ENCODE peak calls at places on chromosomes 1 and 21, in ten cellular contexts. L is dermis blood vessel endothelial cell; F is H9; J is stimulated activated CD4-positive, alpha-beta T cell treated with anti-CD3 and anti-CD28 coated beads, Interleukin-4, amount 100 ng/mL, for 24 hours; B is NCI-H1092; E is activated CD4-positive, alpha-beta T cell treated with anti-CD3 and anti-CD28 coated beads, Interleukin-2, amount 10 ng/mL, durations not matched to agents 7 days and 5 days; W is stimulated activated CD8-positive, alpha-beta memory T cell treated with anti-CD3 and anti-CD28 coated beads, Interleukin-2, amount 100 ng/mL, for 1 hour; Y is PC-3; Q is activated T-helper 2 cell treated with anti-CD3 and anti-CD28 coated beads, Interferon-gamma antibody, Interleukin-2, Interleukin-4, amounts not matched to agents 10 μg/mL and 5 μg/mL and 100 μg/mL, durations not matched to agents 14 hours and 24 hours and 36 hours; O is left cardiac atrium. N is an unnamed sample.

GRCh38 chr1:17998889-17999288 is 108.7 kb upstream of the IGSF21 start:
- DNase-seq in L (no peak), F (no peak), J (no peak), B (no peak), E (no peak), W (no peak), Y (peak), Q (no peak), O (no peak), N (no peak)

GRCh38 chr1:199205740-199206139 is 566.9 kb downstream of the PTPRC start:
- DNase-seq in L (peak), F (no peak), J (no peak), B (no peak), E (no peak), W (no peak), Y (peak), Q (no peak), O (no peak), N (no peak)

GRCh38 chr1:154502066-154502741 is at the start of the genes SHE and TDRD10:
- DNase-seq in L (peak), F (peak), J (no peak), B (no peak), E (no peak), W (no peak), Y (no peak), Q (no peak), O (peak), N (no peak)

GRCh38 chr1:119617751-119618691 is 30.0 kb downstream of the ZNF697 start:
- DNase-seq in L (no peak), F (no peak), J (no peak), B (no peak), E (no peak), W (no peak), Y (no peak), Q (no peak), O (no peak), N (no peak)

GRCh38 chr1:230327892-230328284 is 98.2 kb downstream of the PGBD5 start:
- DNase-seq in L (no peak), F (peak), J (peak), B (no peak), E (no peak), W (no peak), Y (peak), Q (no peak), O (no peak), N (no peak)

GRCh38 chr1:35808376-35809155 is 750 bp downstream of the AGO4 start:
- DNase-seq in L (peak), F (peak), J (peak), B (no peak), E (peak), W (no peak), Y (peak), Q (no peak), O (peak), N (no peak)

GRCh38 chr1:6489799-6490180 is 1.7 kb downstream of the PLEKHG5 start:
- DNase-seq in L (peak), F (peak), J (peak), B (peak), E (peak), W (peak), Y (peak), Q (peak), O (peak), N (no peak)

GRCh38 chr1:116537439-116537838 is 33.4 kb downstream of the CD58 start:
- DNase-seq in L (no peak), F (no peak), J (no peak), B (no peak), E (no peak), W (no peak), Y (peak), Q (no peak), O (no peak), N (no peak)

GRCh38 chr21:15004721-15005370 is 60.0 kb downstream of the NRIP1 start:
- DNase-seq in L (no peak), F (no peak), J (no peak), B (no peak), E (no peak), W (no peak), Y (no peak), Q (no peak), O (no peak), N (no peak)

GRCh38 chr1:69172003-69173000 is 395.4 kb upstream of the LRRC7 start:
- DNase-seq in L (no peak), F (no peak), J (no peak), B (no peak), E (no peak), W (no peak), Y (peak), Q (no peak), O (no peak), N (no peak)

GRCh38 chr21:45146801-45147200 is 72.4 kb downstream of the ADARB1 start:
- DNase-seq in L (no peak), F (no peak), J (no peak), B (no peak), E (no peak), W (no peak), Y (no peak), Q (no peak), O (no peak), N (no peak)

GRCh38 chr1:226882187-226882586 is 11.8 kb downstream of the PSEN2 start:
- DNase-seq in L (no peak), F (no peak), J (peak), B (no peak), E (peak), W (no peak), Y (no peak), Q (no peak), O (no peak), N (no peak)

GRCh38 chr1:202009326-202010031 is 908 bp upstream of the ELF3 start:
- DNase-seq in L (peak), F (peak), J (peak), B (peak), E (peak), W (peak), Y (peak), Q (peak), O (peak), N (no peak)

GRCh38 chr21:45450741-45451740 is 46.1 kb downstream of the COL18A1 start:
- DNase-seq in L (no peak), F (no peak), J (no peak), B (no peak), E (no peak), W (no peak), Y (no peak), Q (no peak), O (peak), N (no peak)

GRCh38 chr1:163528710-163529348 is 207.1 kb downstream of the NUF2 start:
- DNase-seq in L (peak), F (no peak), J (no peak), B (no peak), E (peak), W (no peak), Y (peak), Q (no peak), O (peak), N (no peak)

GRCh38 chr1:155471026-155471425 is 91.6 kb downstream of the ASH1L start:
- DNase-seq in L (no peak), F (no peak), J (no peak), B (no peak), E (no peak), W (no peak), Y (no peak), Q (no peak), O (no peak), N (no peak)

GRCh38 chr1:64550505-64550904 is 80.6 kb downstream of the CACHD1 start:
- DNase-seq in L (no peak), F (no peak), J (no peak), B (no peak), E (peak), W (no peak), Y (no peak), Q (no peak), O (no peak), N (no peak)

GRCh38 chr1:206739411-206740076 is 31.0 kb upstream of the IL19 start:
- DNase-seq in L (no peak), F (peak), J (peak), B (no peak), E (peak), W (no peak), Y (no peak), Q (no peak), O (no peak), N (no peak)

GRCh38 chr1:183792300-183792699 is 12.6 kb upstream of the RGL1 start:
- DNase-seq in L (no peak), F (no peak), J (no peak), B (no peak), E (no peak), W (no peak), Y (no peak), Q (no peak), O (no peak), N (no peak)

GRCh38 chr1:235169986-235170385 is 8.9 kb upstream of the RBM34 start:
- DNase-seq in L (no peak), F (no peak), J (no peak), B (no peak), E (no peak), W (no peak), Y (no peak), Q (no peak), O (no peak), N (no peak)

GRCh38 chr1:236066828-236067386 is 2.0 kb upstream of the NID1 start:
- DNase-seq in L (no peak), F (no peak), J (peak), B (no peak), E (peak), W (peak), Y (no peak), Q (peak), O (peak), N (no peak)

GRCh38 chr1:40708750-40709099 is 17.2 kb downstream of the NFYC start:
- DNase-seq in L (peak), F (no peak), J (no peak), B (peak), E (no peak), W (no peak), Y (peak), Q (no peak), O (no peak), N (no peak)

GRCh38 chr21:26366781-26367180 is 196.2 kb upstream of the APP start:
- DNase-seq in L (no peak), F (no peak), J (no peak), B (no peak), E (no peak), W (no peak), Y (peak), Q (no peak), O (no peak), N (no peak)